ENCODE peak calls at places on chromosomes 5 and 9, in five cellular contexts. O is CD4-positive, CD25-positive, alpha-beta regulatory T cell; F is AG04450; J is Peyer's patch; A is activated CD4-positive, alpha-beta T cell treated with anti-CD3 and anti-CD28 coated beads, Interleukin-2, amount 50 U/mL, for 48 hours. R is an unnamed sample.

GRCh38 chr9:111438576-111439235 is 45.5 kb downstream of the ECPAS start:
- DNase-seq in O (no peak), F (no peak), J (no peak), A (no peak), R (peak; percentile 74)

GRCh38 chr5:40688127-40688756 is 8.5 kb downstream of the PTGER4 start:
- DNase-seq in O (peak; percentile 92), F (peak; percentile 72), J (peak; percentile 80), A (peak; percentile 88), R (peak; percentile 82)

GRCh38 chr9:76464706-76465105 is 5.7 kb downstream of the GCNT1 start:
- DNase-seq in O (no peak), F (no peak), J (no peak), A (no peak), R (no peak)

GRCh38 chr5:108276187-108276586 is 105.7 kb downstream of the FBXL17 start:
- DNase-seq in O (no peak), F (no peak), J (no peak), A (no peak), R (no peak)

GRCh38 chr5:136655429-136655828 is 290.1 kb upstream of the TRPC7 start:
- DNase-seq in O (no peak), F (no peak), J (no peak), A (no peak), R (no peak)

GRCh38 chr9:130665431-130666392 is 1.3 kb downstream of the PRDM12 start:
- DNase-seq in O (no peak), F (no peak), J (no peak), A (no peak), R (peak; percentile 78)

GRCh38 chr9:133356391-133357091 is at the start of the genes SURF1 and SURF2:
- DNase-seq in O (peak; percentile 92), F (no peak), J (peak; percentile 91), A (peak; percentile 91), R (peak; percentile 87)

GRCh38 chr5:57889558-57889957 is 406.9 kb upstream of the ACTBL2 start:
- DNase-seq in O (no peak), F (peak; percentile 46), J (no peak), A (no peak), R (peak; percentile 83)

GRCh38 chr5:53871772-53872171 is 311.3 kb downstream of the NDUFS4 start:
- DNase-seq in O (no peak), F (no peak), J (no peak), A (no peak), R (no peak)

GRCh38 chr9:93093081-93093448 is 3.0 kb upstream of the CARD19 start:
- DNase-seq in O (no peak), F (no peak), J (no peak), A (no peak), R (no peak)

GRCh38 chr5:134133213-134133994 is 18.9 kb downstream of the TCF7 start:
- DNase-seq in O (no peak), F (no peak), J (no peak), A (peak; percentile 1), R (no peak)

GRCh38 chr5:40605295-40605958 is 74.3 kb upstream of the PTGER4 start:
- DNase-seq in O (peak; percentile 28), F (no peak), J (no peak), A (no peak), R (peak; percentile 42)

GRCh38 chr9:27152398-27152715 is 43.3 kb downstream of the TEK start:
- DNase-seq in O (no peak), F (no peak), J (no peak), A (no peak), R (no peak)

GRCh38 chr5:82911902-82912301 is 165.3 kb downstream of the TMEM167A start:
- DNase-seq in O (no peak), F (no peak), J (no peak), A (peak; percentile 3), R (peak; percentile 56)